ENCODE peak calls at places on chromosomes 7 and 10, in six cellular contexts. I, G, S, E, A and K are unnamed samples.
A peak's percentile ranks its signal among the peaks of the same experiment; 100 is the strongest.

GRCh38 chr10:15426558-15426957 is 55.5 kb upstream of the FAM171A1 start:
- DNase-seq in I (no peak), S (no peak), E (no peak), A (no peak), G (no peak), K (no peak)

GRCh38 chr10:34895977-34896376 is 80.9 kb upstream of the PARD3 start:
- DNase-seq in A (no peak), S (no peak), G (no peak), I (no peak), E (no peak), K (no peak)

GRCh38 chr10:20970044-20970443 is 72.9 kb upstream of the NEBL start:
- DNase-seq in E (no peak), S (no peak), G (no peak), I (no peak), A (no peak), K (no peak)

GRCh38 chr10:47140752-47141348 is 159.1 kb upstream of the GDF10 start:
- DNase-seq in S (no peak), A (no peak), I (no peak), E (no peak), G (no peak), K (no peak)

GRCh38 chr10:126919426-126919825 is 14.2 kb downstream of the DOCK1 start:
- DNase-seq in S (no peak), I (no peak), A (no peak), G (no peak), E (no peak), K (no peak)

GRCh38 chr10:122379041-122379440 is 4.5 kb downstream of the PLEKHA1 start:
- DNase-seq in E (no peak), S (no peak), G (no peak), I (no peak), A (no peak), K (no peak)

GRCh38 chr7:81600608-81601007 is 169.2 kb downstream of the HGF start:
- DNase-seq in S (no peak), E (peak; percentile 94), A (no peak), I (no peak), G (no peak), K (no peak)

GRCh38 chr7:16670021-16670420 is 24.0 kb downstream of the BZW2 start:
- DNase-seq in E (peak; percentile 82), A (no peak), G (no peak), S (no peak), I (no peak), K (no peak)

GRCh38 chr10:110355181-110355831 is 50.6 kb upstream of the SMNDC1 start:
- DNase-seq in G (no peak), I (no peak), E (no peak), S (no peak), A (no peak), K (no peak)

GRCh38 chr7:112021348-112022044 is 184.7 kb downstream of the DOCK4 start:
- DNase-seq in A (peak; percentile 43), E (no peak), I (no peak), S (no peak), G (no peak), K (no peak)

DNA sequence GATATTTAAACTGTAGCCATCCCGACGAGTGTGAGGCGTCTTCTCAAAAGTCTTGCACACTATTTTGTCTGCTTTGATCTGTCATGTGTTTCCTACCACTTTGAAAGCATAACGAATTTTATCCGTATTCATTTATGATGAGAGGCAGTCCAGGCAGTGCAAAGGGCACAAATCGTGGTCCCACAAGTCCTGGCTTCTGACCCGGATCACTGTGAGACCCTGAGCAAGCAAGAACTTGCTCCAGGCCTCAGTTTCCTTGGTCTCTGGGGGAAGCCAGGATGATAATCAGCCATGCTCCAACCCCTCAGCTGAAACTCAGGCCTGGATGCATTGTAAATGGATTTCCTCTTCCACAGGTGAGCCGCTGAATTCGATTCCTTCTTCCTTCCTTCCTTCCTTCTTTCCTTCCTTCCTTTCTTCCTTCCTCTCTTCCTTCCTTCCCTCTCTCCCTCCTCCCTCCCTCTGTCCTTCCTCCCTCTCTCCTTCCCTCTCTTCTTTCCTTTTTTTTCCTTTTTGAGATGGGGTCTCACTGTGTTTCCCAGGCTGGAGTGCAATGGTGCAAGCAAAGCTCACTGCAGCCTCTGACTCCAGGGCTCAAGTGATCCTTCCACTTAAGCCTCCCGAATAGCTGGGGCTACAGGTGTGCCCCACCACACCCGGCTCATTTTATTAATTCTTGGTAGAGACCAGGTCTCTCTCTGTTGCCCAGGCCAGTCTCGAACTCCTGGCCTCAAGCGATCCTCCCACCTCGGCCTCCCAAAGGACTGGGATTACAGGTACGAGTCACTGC is 18.4 kb upstream of the ZKSCAN1 start:
- DNase-seq in I (no peak), E (no peak), A (no peak), S (no peak), G (no peak), K (no peak)
- H3K4me3 ChIP-seq in I (no peak overlapping the region), E (no peak overlapping the region), A (peak overlapping the region; percentile 60), S (peak overlapping the region; percentile 39), G (peak overlapping the region; percentile 20), K (peak overlapping the region; percentile 55)

GRCh38 chr7:103075337-103075918 is 488 bp downstream of the ARMC10 start:
- DNase-seq in S (peak; percentile 65), G (peak; percentile 50), A (peak; percentile 53), E (peak; percentile 62), I (peak; percentile 66), K (peak; percentile 75)

GRCh38 chr7:103071000-103071399 is 3.6 kb downstream of the FBXL13 start:
- DNase-seq in A (no peak), I (no peak), G (no peak), E (no peak), S (no peak), K (no peak)

GRCh38 chr7:103076767-103077166 is 1.8 kb downstream of the ARMC10 start:
- DNase-seq in I (no peak), G (no peak), A (no peak), E (no peak), S (no peak), K (no peak)

GRCh38 chr7:103074519-103075336 is at the start of the genes ARMC10 and FBXL13:
- DNase-seq in G (peak; percentile 88), S (peak; percentile 96), A (peak; percentile 92), I (peak; percentile 91), E (peak; percentile 87), K (peak; percentile 96)

DNA sequence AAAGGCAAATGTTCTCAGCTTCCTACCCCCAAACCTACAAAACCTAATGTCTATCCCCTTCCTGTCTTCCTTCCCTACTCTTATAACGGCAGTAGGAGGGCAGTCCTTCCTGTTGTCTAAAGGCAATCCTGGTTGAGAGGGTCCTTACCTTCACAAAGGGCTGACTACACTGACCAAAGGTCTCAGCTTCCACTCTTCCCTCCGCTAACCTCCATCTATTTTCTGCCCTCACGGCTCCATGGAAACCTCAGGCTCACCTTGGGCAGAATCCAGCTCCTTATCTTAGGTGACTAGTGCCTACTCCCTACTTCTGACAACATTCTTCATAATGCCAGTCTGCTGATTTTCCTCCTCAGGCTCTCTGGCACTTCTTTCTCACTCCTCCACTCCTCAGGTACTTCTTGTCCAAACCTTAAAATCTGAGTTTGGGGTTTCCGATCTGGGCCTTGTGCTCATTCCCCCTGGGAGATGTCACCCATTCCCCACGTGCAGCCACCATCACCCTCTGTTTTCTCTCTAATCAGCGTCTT is 542 bp downstream of the FBXL13 start:
- DNase-seq in G (no peak), I (no peak), A (no peak), S (no peak), E (no peak), K (no peak)
- TF ChIP-seq POLR2A in G (no peak), I (no peak), A (no peak), S (no peak), E (no peak), K (no peak)

DNA sequence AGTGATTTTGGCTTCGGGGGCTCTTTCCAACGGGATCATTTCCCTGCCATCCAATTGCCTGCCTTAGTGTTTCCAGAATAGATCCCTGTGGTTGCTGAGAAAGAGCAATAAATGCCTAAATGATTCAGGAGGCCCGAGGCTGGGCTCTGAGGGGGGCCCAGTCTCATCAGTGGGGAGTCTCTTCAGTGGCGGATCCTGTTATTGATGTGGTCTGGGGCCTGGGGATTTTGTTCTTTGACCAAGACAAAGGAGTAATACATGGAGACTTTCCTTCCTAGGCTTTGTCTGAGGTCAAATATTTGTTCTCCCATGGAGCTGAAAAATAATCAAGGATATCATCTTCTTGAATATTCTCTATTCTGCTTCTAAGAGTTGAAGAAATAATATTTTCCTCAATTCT is 40.8 kb downstream of the TAS2R41 start:
- DNase-seq in A (no peak), I (no peak), S (no peak), G (no peak), E (no peak), K (no peak)
- H3K27ac ChIP-seq in A (no peak overlapping the region), I (no peak overlapping the region), S (no peak overlapping the region), G (no peak overlapping the region), E (no peak overlapping the region), K (no peak overlapping the region)

GRCh38 chr7:151115121-151115835 is 29.0 kb downstream of the AGAP3 start:
- DNase-seq in S (no peak), G (no peak), E (peak; percentile 28), A (no peak), I (no peak), K (no peak)
- H3K4me3 ChIP-seq in S (no peak overlapping the region), G (no peak overlapping the region), E (no peak overlapping the region), A (peak overlapping the region; percentile 34), I (no peak overlapping the region), K (no peak overlapping the region)

GRCh38 chr7:74234549-74234948 is 19.6 kb downstream of the RFC2 start:
- DNase-seq in G (no peak), A (no peak), S (no peak), E (no peak), I (no peak), K (no peak)
- TF ChIP-seq POLR2A in G (no peak), A (no peak), S (no peak), E (no peak), I (no peak), K (no peak)

DNA sequence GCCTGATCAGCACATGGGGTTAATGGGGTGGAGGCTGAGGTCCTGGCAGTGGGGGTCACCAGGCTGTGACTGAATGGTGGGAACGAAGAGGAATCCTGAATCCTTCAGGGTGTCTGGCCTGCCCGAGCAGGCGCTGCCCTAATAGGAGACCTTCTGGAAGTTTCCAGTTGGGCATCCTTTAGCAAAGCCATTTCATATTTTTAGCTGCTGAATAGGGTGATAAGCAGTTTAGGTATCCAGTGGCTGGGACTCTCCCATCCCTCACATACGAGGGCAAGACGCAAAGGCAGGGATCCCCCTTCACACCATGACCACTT is 159.3 kb downstream of the SH3PXD2A start:
- DNase-seq in G (no peak), E (no peak), A (peak; percentile 17), I (no peak), S (no peak), K (no peak)
- H3K27ac ChIP-seq in G (no peak overlapping the region), E (peak overlapping the region; percentile 2), A (peak overlapping the region; percentile 71), I (no peak overlapping the region), S (peak overlapping the region; percentile 59), K (no peak overlapping the region)

GRCh38 chr10:93445097-93445960 is 36.8 kb downstream of the MYOF start:
- DNase-seq in A (peak; percentile 90), I (peak; percentile 74), S (peak; percentile 87), E (peak; percentile 98), G (peak; percentile 97), K (peak; percentile 93)
- H3K4me3 ChIP-seq in A (no peak overlapping the region), I (no peak overlapping the region), S (no peak overlapping the region), E (no peak overlapping the region), G (no peak overlapping the region), K (no peak overlapping the region)

GRCh38 chr7:27165655-27166474 is 528 bp upstream of the HOXA9 start:
- DNase-seq in G (no peak), A (no peak), I (no peak), E (no peak), S (peak; percentile 70), K (no peak)
- TF ChIP-seq POLR2A in G (no peak), A (no peak), I (no peak), E (no peak), S (no peak), K (no peak)